ENCODE peak calls at places on chromosome 20, in nine cellular contexts. Y is mesendoderm, H is upper lobe of right lung, O is stomach, Q is breast epithelium, S is cardiac muscle cell, G is tibial artery, L is ascending aorta, V is fibroblast of lung. E is an unnamed sample.

GRCh38 chr20:15155848-15156401 is 818.5 kb upstream of the FLRT3 start:
- DNase-seq in Y (peak), H (no peak), O (no peak), Q (no peak), S (no peak), G (no peak), L (no peak), V (no peak), E (no peak)

GRCh38 chr20:32483351-32484220 is 101.5 kb downstream of the NOL4L start:
- DNase-seq in Y (peak), H (peak), O (peak), Q (no peak), S (peak), G (no peak), L (peak), V (peak), E (peak)

GRCh38 chr20:4297141-4297826 is 281.9 kb upstream of the RNF24 start:
- DNase-seq in Y (peak), H (no peak), O (no peak), Q (peak), S (peak), G (no peak), L (peak), V (peak), E (no peak)

GRCh38 chr20:41862476-41862875 is 244.3 kb upstream of the CHD6 start:
- DNase-seq in Y (peak), H (no peak), O (no peak), Q (no peak), S (no peak), G (no peak), L (no peak), V (no peak), E (no peak)

GRCh38 chr20:15475483-15475882 is 1097.8 kb downstream of the KIF16B start:
- DNase-seq in Y (no peak), H (peak), O (peak), Q (no peak), S (no peak), G (no peak), L (no peak), V (no peak), E (no peak)

GRCh38 chr20:10922941-10923340 is 249.1 kb upstream of the JAG1 start:
- DNase-seq in Y (peak), H (no peak), O (no peak), Q (no peak), S (peak), G (no peak), L (no peak), V (peak), E (peak)

GRCh38 chr20:13284830-13285229 is 63.8 kb downstream of the ISM1 start:
- DNase-seq in Y (no peak), H (no peak), O (no peak), Q (no peak), S (no peak), G (no peak), L (no peak), V (no peak), E (no peak)

GRCh38 chr20:63500902-63501817 is 2.3 kb upstream of the EEF1A2 start:
- DNase-seq in Y (no peak), H (no peak), O (no peak), Q (no peak), S (no peak), G (no peak), L (no peak), V (no peak), E (no peak)

GRCh38 chr20:61531553-61532345 is 279.7 kb downstream of the CDH4 start:
- DNase-seq in Y (no peak), H (no peak), O (no peak), Q (no peak), S (peak), G (no peak), L (no peak), V (peak), E (peak)

GRCh38 chr20:61387204-61387958 is 135.3 kb downstream of the CDH4 start:
- DNase-seq in Y (peak), H (no peak), O (no peak), Q (peak), S (peak), G (no peak), L (no peak), V (peak), E (no peak)

DNA sequence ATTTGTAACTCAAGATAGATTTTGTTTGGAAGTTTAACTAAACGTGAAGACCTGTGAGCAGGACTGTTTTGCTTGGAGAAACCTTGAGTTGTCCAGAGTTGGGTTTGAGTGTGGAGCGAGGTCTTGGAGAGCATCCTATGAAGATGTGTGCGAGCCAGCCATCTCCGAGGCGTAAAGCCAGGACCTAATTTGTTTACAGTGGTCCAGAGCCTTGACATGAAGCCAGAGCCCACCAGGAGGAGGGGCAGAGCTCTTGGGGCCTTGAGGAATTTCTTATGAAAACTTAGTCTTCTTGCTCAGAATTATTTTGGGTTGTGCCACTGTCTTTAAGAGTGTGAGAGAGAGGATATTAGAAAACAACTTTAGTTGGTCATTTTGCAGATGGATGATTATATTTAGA is 6.3 kb downstream of the CHMP4B start:
- DNase-seq in Y (no peak), H (no peak), O (no peak), Q (no peak), S (no peak), G (no peak), L (no peak), V (no peak), E (no peak)
- H3K4me3 ChIP-seq in Y (no peak), H (no peak), O (no peak), Q (no peak), S (no peak), G (no peak), L (no peak), V (no peak), E (no peak)

GRCh38 chr20:51360451-51361230 is 181.9 kb downstream of the NFATC2 start:
- DNase-seq in Y (no peak), H (peak), O (no peak), Q (no peak), S (peak), G (no peak), L (peak), V (peak), E (peak)
- H3K27ac ChIP-seq in Y (no peak), H (no peak), O (no peak), Q (no peak), S (no peak), G (no peak), L (no peak), V (peak), E (peak)

GRCh38 chr20:57711311-57711712 is 1.5 kb upstream of the PMEPA1 start:
- DNase-seq in Y (peak), H (no peak), O (no peak), Q (no peak), S (no peak), G (peak), L (peak), V (no peak), E (no peak)
- H3K4me3 ChIP-seq in Y (no peak), H (peak), O (peak), Q (peak), S (no peak), G (peak), L (peak), V (no peak), E (no peak)

GRCh38 chr20:18006684-18007083 is 37.9 kb downstream of the MGME1 start:
- DNase-seq in Y (no peak), H (no peak), O (peak), Q (no peak), S (no peak), G (no peak), L (no peak), V (no peak), E (no peak)

GRCh38 chr20:18005170-18005989 is 36.6 kb downstream of the MGME1 start:
- DNase-seq in Y (peak), H (no peak), O (no peak), Q (no peak), S (no peak), G (no peak), L (no peak), V (no peak), E (no peak)

GRCh38 chr20:18003897-18004296 is 35.1 kb downstream of the MGME1 start:
- DNase-seq in Y (no peak), H (no peak), O (no peak), Q (no peak), S (no peak), G (no peak), L (no peak), V (no peak), E (no peak)

GRCh38 chr20:18005990-18006364 is 37.2 kb downstream of the MGME1 start:
- DNase-seq in Y (no peak), H (no peak), O (no peak), Q (no peak), S (no peak), G (no peak), L (no peak), V (peak), E (no peak)

DNA sequence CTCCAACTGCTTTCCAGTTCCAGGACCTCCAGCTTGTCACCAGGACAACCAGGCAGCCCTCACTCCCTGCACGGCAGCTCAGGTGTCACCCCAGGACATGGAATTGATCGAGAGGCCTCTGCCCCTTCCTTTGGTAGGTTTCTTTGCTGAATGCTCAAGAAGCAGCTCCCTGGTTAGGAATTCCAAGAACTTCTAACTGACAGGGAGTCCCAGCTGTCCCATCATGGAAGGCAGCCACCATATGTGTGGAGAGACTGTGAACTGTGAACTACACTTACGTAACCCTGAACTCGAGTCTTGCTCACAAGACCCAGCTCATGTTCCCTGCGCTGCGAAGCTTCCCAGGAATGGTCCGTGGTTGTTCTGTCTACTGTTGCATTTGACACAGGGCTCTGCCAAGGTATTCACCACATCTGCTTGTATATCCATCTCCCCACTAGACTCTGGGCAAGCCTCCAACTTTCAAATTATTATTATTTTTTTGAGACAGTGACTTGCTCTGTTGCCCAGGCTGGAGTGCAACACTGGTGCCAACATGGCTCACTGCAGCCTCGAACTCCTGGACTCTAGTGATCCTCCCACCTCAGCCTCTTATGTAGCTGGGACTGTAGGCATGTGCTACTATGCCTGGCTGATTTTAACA is 35.7 kb downstream of the MGME1 start:
- DNase-seq in Y (peak), H (no peak), O (no peak), Q (no peak), S (peak), G (no peak), L (no peak), V (peak), E (no peak)
- H3K27ac ChIP-seq in Y (no peak), H (no peak), O (no peak), Q (no peak), S (no peak), G (no peak), L (no peak), V (no peak), E (no peak)

DNA sequence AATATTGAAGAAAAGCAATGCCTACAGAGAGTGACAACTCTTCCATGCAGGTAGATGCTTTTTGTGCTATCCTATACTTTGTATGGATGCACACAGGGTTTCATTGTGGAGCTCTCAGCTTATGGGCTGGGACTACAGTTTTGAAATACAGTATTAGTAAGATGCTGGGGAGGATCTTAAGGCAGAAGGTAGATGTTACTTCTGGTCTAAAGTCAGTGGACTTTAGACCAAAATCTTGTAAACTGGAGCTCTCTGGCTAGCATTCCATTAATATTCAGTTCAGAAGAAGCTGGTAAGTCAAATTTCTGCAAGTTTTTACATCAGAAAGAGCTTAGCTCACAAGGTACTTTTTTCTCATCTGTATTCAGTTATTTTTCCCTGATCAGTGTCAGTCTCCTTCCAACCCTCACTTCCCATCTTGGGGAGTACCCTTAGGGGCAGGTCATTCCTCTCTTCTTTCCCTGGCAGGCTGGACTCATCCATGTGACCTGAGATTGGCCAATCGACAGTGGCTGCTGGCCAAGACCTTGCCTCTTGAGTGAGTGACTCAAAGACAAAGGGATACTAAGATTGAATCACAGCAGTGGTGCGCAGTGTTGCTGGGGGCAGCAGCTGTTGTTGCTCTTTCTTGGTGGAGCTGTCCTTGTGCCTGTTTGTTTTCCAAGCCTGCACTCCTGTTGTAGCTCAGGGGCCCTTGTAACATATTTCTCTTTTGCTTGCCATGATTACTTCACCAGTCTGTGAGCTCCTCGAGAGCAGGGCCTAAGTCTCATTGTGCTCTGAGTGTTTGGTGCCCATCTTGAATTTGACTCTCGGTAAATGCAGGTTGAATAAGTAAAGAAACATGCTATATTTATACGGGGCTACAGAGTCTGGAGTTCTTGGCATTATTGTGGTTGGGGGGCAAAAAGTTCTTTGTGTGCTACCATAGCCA is 2.8 kb upstream of the PHF20 start:
- DNase-seq in Y (peak), H (peak), O (peak), Q (peak), S (peak), G (peak), L (peak), V (peak), E (peak)
- H3K4me3 ChIP-seq in Y (no peak), H (no peak), O (no peak), Q (no peak), S (no peak), G (no peak), L (no peak), V (no peak), E (no peak)

DNA sequence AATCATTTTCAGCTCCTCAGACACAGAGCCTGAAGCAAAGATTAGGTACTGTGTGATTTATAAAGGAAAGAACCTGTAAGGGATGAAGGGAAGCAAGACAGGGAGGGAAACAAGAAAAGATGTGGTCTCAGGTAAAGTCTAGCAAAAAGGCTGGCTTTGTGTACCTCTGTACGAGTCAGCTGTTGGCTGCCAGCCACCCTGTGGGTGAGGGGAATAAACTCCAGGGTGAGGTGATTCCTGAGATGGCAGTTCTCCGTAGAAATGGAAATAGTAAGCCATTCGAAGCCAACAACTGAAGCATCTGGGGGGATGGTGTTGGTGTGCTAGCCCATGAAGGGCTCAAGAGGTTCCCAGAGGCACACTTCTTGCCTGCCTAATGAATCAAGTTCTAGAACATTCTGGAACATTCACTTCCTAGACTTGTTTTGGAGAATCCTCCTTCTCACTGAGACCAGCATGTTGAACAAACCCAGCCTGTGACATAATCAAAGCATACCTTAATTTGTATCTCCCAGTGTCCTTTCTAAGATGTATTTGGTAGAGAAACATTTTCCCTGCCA is 10.6 kb upstream of the TTPAL start:
- DNase-seq in Y (no peak), H (no peak), O (peak), Q (no peak), S (no peak), G (no peak), L (no peak), V (no peak), E (no peak)
- H3K27ac ChIP-seq in Y (no peak), H (no peak), O (no peak), Q (no peak), S (no peak), G (no peak), L (no peak), V (no peak), E (no peak)

GRCh38 chr20:38603286-38603685 is 1.7 kb downstream of the ARHGAP40 start:
- DNase-seq in Y (no peak), H (no peak), O (no peak), Q (no peak), S (no peak), G (no peak), L (no peak), V (no peak), E (no peak)
- H3K4me3 ChIP-seq in Y (peak), H (no peak), O (no peak), Q (peak), S (no peak), G (no peak), L (no peak), V (no peak), E (no peak)

E was measured in SJSA1.